ENCODE peak calls at places on chromosomes 1 and 21, in six cellular contexts. D is activated T-cell treated with anti-CD3 and anti-CD28 coated beads for 4 hours; V is activated CD4-positive, alpha-beta T cell treated with anti-CD3 and anti-CD28 coated beads, Interleukin-2, amount 50 U/mL, for 1 hour; C is cardiac muscle cell; F is heart right ventricle; W is anterior cingulate cortex. E is an unnamed sample.

GRCh38 chr1:19260211-19261138 is 8.9 kb downstream of the MRTO4 start:
- DNase-seq in V (no peak), F (no peak), W (no peak), C (peak; percentile 27), D (no peak), E (no peak)

GRCh38 chr1:31745071-31745897 is 18.9 kb downstream of the ADGRB2 start:
- DNase-seq in D (peak; percentile 42), V (peak; percentile 47), W (peak; percentile 67), F (peak; percentile 59), C (peak; percentile 76), E (no peak)

GRCh38 chr1:50847303-50847702 is 112.8 kb downstream of the FAF1 start:
- DNase-seq in F (no peak), V (no peak), C (no peak), W (no peak), D (no peak), E (no peak)

GRCh38 chr1:209884665-209885117 is 53.3 kb upstream of the SYT14 start:
- DNase-seq in W (no peak), C (peak; percentile 98), V (no peak), F (no peak), D (no peak), E (no peak)

GRCh38 chr21:38806942-38807284 is 1.2 kb downstream of the ETS2 start:
- DNase-seq in D (no peak), V (no peak), C (no peak), W (no peak), F (no peak), E (no peak)

GRCh38 chr1:19467199-19468187 is 17.8 kb downstream of the CAPZB start:
- DNase-seq in F (no peak), V (no peak), W (no peak), C (no peak), D (no peak), E (no peak)

GRCh38 chr1:48387409-48387808 is 84.6 kb downstream of the SPATA6 start:
- DNase-seq in F (no peak), W (no peak), D (no peak), V (no peak), C (no peak), E (no peak)

GRCh38 chr1:210250998-210251679 is 18.5 kb downstream of the SERTAD4 start:
- DNase-seq in D (no peak), V (peak; percentile 10), W (peak; percentile 84), F (peak; percentile 35), C (peak; percentile 41), E (no peak)

GRCh38 chr1:40344597-40344996 is 27.5 kb upstream of the COL9A2 start:
- DNase-seq in V (peak; percentile 6), C (peak; percentile 73), D (no peak), W (peak; percentile 10), F (peak; percentile 33), E (peak; percentile 26)

GRCh38 chr1:43043695-43044094 is 85.0 kb upstream of the SLC2A1 start:
- DNase-seq in F (no peak), D (no peak), V (no peak), C (no peak), W (no peak), E (no peak)

GRCh38 chr21:14901482-14901958 is 163.3 kb downstream of the NRIP1 start:
- DNase-seq in D (no peak), W (no peak), F (no peak), C (peak; percentile 54), V (no peak), E (no peak)

GRCh38 chr1:24720152-24720551 is 25.1 kb upstream of the CLIC4 start:
- DNase-seq in D (no peak), C (peak; percentile 97), F (peak; percentile 94), W (no peak), V (no peak), E (no peak)